ENCODE peak calls at places on chromosomes 11 and 22, in five cellular contexts. L, J, D, S and B are unnamed samples.

GRCh38 chr22:38981005-38981658 is 1.0 kb upstream of the APOBEC3B start:
- DNase-seq in L (no peak), J (no peak), D (no peak), S (no peak), B (no peak)

GRCh38 chr22:25780673-25781072 is 38.7 kb downstream of the MYO18B start:
- DNase-seq in L (peak; percentile 81), J (no peak), D (no peak), S (no peak), B (no peak)

GRCh38 chr11:70593446-70593983 is 195.2 kb downstream of the CTTN start:
- DNase-seq in L (no peak), J (no peak), D (no peak), S (no peak), B (no peak)

GRCh38 chr11:3609416-3610265 is 32.2 kb downstream of the ART5 start:
- DNase-seq in L (peak; percentile 17), J (no peak), D (no peak), S (peak; percentile 47), B (peak; percentile 18)

GRCh38 chr11:728901-729491 is 18.3 kb upstream of the TALDO1 start:
- DNase-seq in L (no peak), J (no peak), D (no peak), S (no peak), B (no peak)

GRCh38 chr11:84117394-84117793 is 831.2 kb upstream of the CCDC90B start:
- DNase-seq in L (no peak), J (no peak), D (no peak), S (no peak), B (no peak)

GRCh38 chr22:39910875-39911601 is 10.2 kb downstream of the GRAP2 start:
- DNase-seq in L (no peak), J (no peak), D (no peak), S (no peak), B (no peak)

GRCh38 chr22:47515384-47516125 is 753.1 kb downstream of the TBC1D22A start:
- DNase-seq in L (no peak), J (no peak), D (no peak), S (no peak), B (no peak)

GRCh38 chr11:35013514-35014191 is 97.2 kb downstream of the PDHX start:
- DNase-seq in L (no peak), J (no peak), D (no peak), S (no peak), B (no peak)

GRCh38 chr22:39185601-39186012 is 33.1 kb upstream of the CBX7 start:
- DNase-seq in L (no peak), J (no peak), D (no peak), S (no peak), B (no peak)

GRCh38 chr22:49701380-49702067 is 126.1 kb downstream of the BRD1 start:
- DNase-seq in L (no peak), J (no peak), D (no peak), S (no peak), B (no peak)

GRCh38 chr11:117535201-117535869 is 207.7 kb downstream of the CEP164 start:
- DNase-seq in L (no peak), J (no peak), D (no peak), S (no peak), B (no peak)

GRCh38 chr11:112321521-112322172 is 61.0 kb upstream of the PLET1 start:
- DNase-seq in L (peak; percentile 99), J (no peak), D (no peak), S (peak; percentile 94), B (no peak)

GRCh38 chr11:60951909-60952741 is at the start of gene SLC15A3:
- DNase-seq in L (no peak), J (no peak), D (no peak), S (peak; percentile 20), B (peak; percentile 65)

GRCh38 chr22:36770116-36770945 is 5.6 kb downstream of the IFT27 start:
- DNase-seq in L (no peak), J (no peak), D (no peak), S (no peak), B (no peak)

GRCh38 chr11:47918882-47919495 is 61.4 kb upstream of the PTPRJ start:
- DNase-seq in L (no peak), J (no peak), D (no peak), S (no peak), B (no peak)

GRCh38 chr22:24994070-24994763 is 41.7 kb downstream of the KIAA1671 start:
- DNase-seq in L (no peak), J (no peak), D (no peak), S (peak; percentile 80), B (no peak)

GRCh38 chr11:85718126-85718943 is 32.3 kb upstream of the CCDC89 start:
- DNase-seq in L (no peak), J (no peak), D (no peak), S (no peak), B (no peak)